ENCODE peak calls at places on chromosomes 3 and 15, in seven cellular contexts. Y is A673; I is caudate nucleus; A is CD4-positive, CD25-positive, alpha-beta regulatory T cell; F is K562; V is cardiac muscle cell; Z is breast epithelium. H is an unnamed sample.

GRCh38 chr15:31248263-31248662 is 78.4 kb upstream of the KLF13 start:
- DNase-seq in Y (no peak), I (no peak), A (no peak), F (no peak), V (no peak), Z (no peak), H (no peak)

GRCh38 chr3:11214451-11214987 is 57.7 kb upstream of the ATG7 start:
- DNase-seq in Y (no peak), I (no peak), A (no peak), F (no peak), V (no peak), Z (no peak), H (no peak)

GRCh38 chr3:170355738-170356595 is 1.5 kb upstream of the SKIL start:
- DNase-seq in Y (peak), I (peak), A (no peak), F (peak), V (peak), Z (no peak), H (peak)

GRCh38 chr3:17398959-17399551 is 343.4 kb downstream of the TBC1D5 start:
- DNase-seq in Y (no peak), I (no peak), A (no peak), F (no peak), V (no peak), Z (no peak), H (no peak)

GRCh38 chr3:47803478-47804025 is 614 bp downstream of the DHX30 start:
- DNase-seq in Y (no peak), I (no peak), A (peak), F (no peak), V (no peak), Z (no peak), H (no peak)

GRCh38 chr3:81891056-81891455 is 129.6 kb upstream of the GBE1 start:
- DNase-seq in Y (no peak), I (no peak), A (no peak), F (no peak), V (no peak), Z (no peak), H (no peak)

GRCh38 chr3:13654330-13655073 is 105.6 kb downstream of the FBLN2 start:
- DNase-seq in Y (no peak), I (no peak), A (peak), F (no peak), V (no peak), Z (no peak), H (no peak)

GRCh38 chr3:184391266-184391665 is 11.4 kb downstream of the CHRD start:
- DNase-seq in Y (no peak), I (no peak), A (no peak), F (no peak), V (no peak), Z (no peak), H (no peak)

GRCh38 chr3:156795890-156796451 is 30.2 kb upstream of the LEKR1 start:
- DNase-seq in Y (no peak), I (no peak), A (peak), F (no peak), V (peak), Z (no peak), H (no peak)

GRCh38 chr3:170471149-170471548 is 52.5 kb downstream of the CLDN11 start:
- DNase-seq in Y (no peak), I (no peak), A (no peak), F (no peak), V (no peak), Z (no peak), H (no peak)

GRCh38 chr15:20645956-20646355 is 104.4 kb upstream of the GOLGA6L6 start:
- DNase-seq in Y (peak), I (no peak), A (peak), F (no peak), V (peak), Z (peak), H (no peak)

GRCh38 chr3:102163039-102163817 is 271.6 kb upstream of the ZPLD1 start:
- DNase-seq in Y (peak), I (no peak), A (no peak), F (no peak), V (peak), Z (peak), H (peak)

GRCh38 chr3:45140392-45140791 is 5.8 kb downstream of the CDCP1 start:
- DNase-seq in Y (no peak), I (no peak), A (no peak), F (no peak), V (no peak), Z (no peak), H (no peak)

GRCh38 chr3:128505771-128506170 is 12.8 kb upstream of the GATA2 start:
- DNase-seq in Y (peak), I (no peak), A (no peak), F (peak), V (no peak), Z (no peak), H (no peak)

GRCh38 chr3:194086251-194087075 is 49.5 kb upstream of the HES1 start:
- DNase-seq in Y (peak), I (no peak), A (no peak), F (no peak), V (no peak), Z (no peak), H (no peak)

GRCh38 chr15:66945842-66946241 is 119.6 kb upstream of the SMAD3 start:
- DNase-seq in Y (no peak), I (no peak), A (no peak), F (no peak), V (no peak), Z (no peak), H (no peak)

GRCh38 chr3:13276438-13277129 is 143.5 kb downstream of the NUP210 start:
- DNase-seq in Y (no peak), I (no peak), A (no peak), F (no peak), V (no peak), Z (no peak), H (peak)

GRCh38 chr3:183921096-183921495 is 36.4 kb upstream of the PARL start:
- DNase-seq in Y (no peak), I (no peak), A (no peak), F (no peak), V (no peak), Z (no peak), H (no peak)

GRCh38 chr15:64006642-64007041 is 39.6 kb downstream of the DAPK2 start:
- DNase-seq in Y (no peak), I (no peak), A (no peak), F (no peak), V (no peak), Z (no peak), H (no peak)

GRCh38 chr3:181755959-181756358 is 44.2 kb downstream of the SOX2 start:
- DNase-seq in Y (no peak), I (no peak), A (no peak), F (no peak), V (no peak), Z (no peak), H (no peak)

GRCh38 chr15:86611392-86612040 is 531.8 kb downstream of the AGBL1 start:
- DNase-seq in Y (no peak), I (no peak), A (peak), F (no peak), V (no peak), Z (no peak), H (no peak)

GRCh38 chr3:23589586-23589985 is 216.2 kb upstream of the UBE2E1 start:
- DNase-seq in Y (no peak), I (no peak), A (no peak), F (no peak), V (no peak), Z (no peak), H (no peak)

GRCh38 chr3:116929534-116930222 is 220.1 kb downstream of the TUSC7 start:
- DNase-seq in Y (peak), I (no peak), A (no peak), F (no peak), V (no peak), Z (no peak), H (no peak)

DNA sequence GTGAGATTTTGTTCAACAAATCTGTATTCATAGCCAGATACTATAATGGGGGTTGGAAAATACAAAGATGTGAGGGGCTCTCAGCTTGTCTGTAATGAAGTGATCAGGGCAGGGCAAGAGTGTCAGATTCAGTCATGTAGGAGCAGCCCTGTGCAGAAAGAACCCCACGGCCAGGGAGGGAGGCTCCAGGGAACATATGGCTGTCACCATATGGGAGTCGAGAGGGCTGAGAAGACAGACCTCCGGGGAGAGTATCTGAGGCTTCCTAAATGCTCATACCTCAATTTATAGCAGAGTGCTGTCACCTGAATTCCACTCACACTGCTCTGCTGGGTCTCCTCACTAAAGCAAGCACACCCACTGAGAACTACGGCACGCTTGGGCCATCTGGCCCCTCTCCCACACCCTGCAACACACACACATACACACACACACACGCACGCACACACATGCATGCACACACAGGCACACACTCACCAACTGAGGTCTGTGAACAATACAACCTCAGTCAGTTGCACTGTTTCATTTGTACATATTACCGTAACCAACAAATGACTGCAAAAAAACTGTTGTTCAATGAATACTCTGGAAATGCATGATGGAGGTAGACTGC is 92.3 kb upstream of the TJP1 start:
- DNase-seq in Y (no peak), I (no peak), A (no peak), F (no peak), V (no peak), Z (no peak), H (no peak)
- H3K27ac ChIP-seq in Y (no peak), I (peak), A (no peak), F (no peak), V (peak), Z (no peak), H (peak)

DNA sequence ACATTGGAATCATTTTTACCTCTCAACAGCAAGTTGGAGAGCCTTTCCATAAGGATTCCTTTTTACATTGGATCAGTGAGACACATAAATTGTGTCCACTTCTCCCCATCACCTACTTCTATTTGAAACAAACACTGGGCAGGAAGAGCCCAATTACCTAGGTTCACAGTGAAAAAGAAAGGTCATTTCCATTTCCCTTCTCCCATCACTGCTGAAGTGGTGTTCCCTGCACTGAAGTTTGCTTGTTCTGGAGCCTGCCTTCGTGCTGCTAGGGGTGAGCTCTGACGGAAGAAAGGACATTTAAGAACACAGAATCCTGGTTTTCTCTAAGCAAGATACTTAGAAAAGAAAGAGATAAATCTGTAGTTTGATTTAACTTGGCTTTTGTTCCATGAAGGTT is 123.8 kb upstream of the ZBTB20 start:
- DNase-seq in Y (no peak), I (no peak), A (no peak), F (no peak), V (no peak), Z (no peak), H (no peak)
- H3K27ac ChIP-seq in Y (no peak), I (peak), A (no peak), F (no peak), V (no peak), Z (no peak), H (no peak)

GRCh38 chr3:186869253-186870235 is 27.0 kb downstream of the ADIPOQ start:
- DNase-seq in Y (no peak), I (no peak), A (no peak), F (no peak), V (peak), Z (no peak), H (no peak)

GRCh38 chr3:186875708-186876107 is 33.2 kb downstream of the ADIPOQ start:
- DNase-seq in Y (no peak), I (no peak), A (no peak), F (no peak), V (no peak), Z (no peak), H (no peak)

GRCh38 chr3:186871403-186871924 is 29.0 kb downstream of the ADIPOQ start:
- DNase-seq in Y (peak), I (no peak), A (peak), F (peak), V (peak), Z (no peak), H (no peak)

DNA sequence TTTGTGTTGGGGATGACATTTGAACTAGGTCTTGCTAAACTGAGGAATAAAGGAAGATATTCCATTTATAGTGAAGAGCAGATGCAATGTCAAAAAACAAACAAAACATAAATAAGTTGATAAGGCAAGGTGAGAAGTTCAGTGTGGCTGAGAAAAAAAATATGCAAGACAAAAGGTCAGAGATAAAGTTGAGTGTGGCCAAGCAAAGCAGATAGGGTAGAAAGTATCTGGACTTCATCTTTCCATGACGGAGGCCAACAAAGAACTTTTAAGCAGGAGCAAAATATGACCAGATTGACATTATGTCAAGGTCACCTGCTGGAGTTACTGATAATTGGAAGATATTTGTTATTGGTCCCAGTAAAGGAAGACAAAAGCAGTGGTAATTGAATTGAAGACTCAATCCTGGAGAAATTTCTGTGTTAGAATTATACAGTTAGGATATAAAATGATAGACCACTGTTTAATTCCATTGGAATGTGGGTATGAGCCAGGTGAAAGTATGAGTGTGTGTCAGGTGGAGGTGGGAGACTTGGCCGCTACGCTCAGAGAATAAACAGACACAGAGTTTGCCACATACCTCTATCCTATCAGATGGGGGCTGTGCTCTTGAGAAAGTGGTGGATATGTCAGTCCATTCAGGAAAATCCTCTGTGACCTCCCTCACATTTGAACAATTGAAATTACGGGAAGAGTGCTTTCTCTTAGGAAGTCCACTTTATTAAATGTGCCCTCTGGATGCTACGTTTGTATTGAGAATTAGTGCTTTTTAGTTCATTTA is 28.1 kb downstream of the ADIPOQ start:
- DNase-seq in Y (no peak), I (no peak), A (no peak), F (no peak), V (no peak), Z (no peak), H (no peak)
- H3K27ac ChIP-seq in Y (peak), I (no peak), A (no peak), F (peak), V (peak), Z (no peak), H (no peak)

GRCh38 chr3:65796676-65797075 is 242.0 kb downstream of the MAGI1 start:
- DNase-seq in Y (no peak), I (no peak), A (no peak), F (no peak), V (no peak), Z (no peak), H (no peak)
- H3K27ac ChIP-seq in Y (no peak), I (no peak), A (no peak), F (no peak), V (no peak), Z (no peak), H (no peak)

GRCh38 chr15:75140080-75140879 is 61.4 kb upstream of the C15orf39 start:
- DNase-seq in Y (no peak), I (no peak), A (no peak), F (peak), V (peak), Z (no peak), H (no peak)

GRCh38 chr15:75136758-75137157 is 64.9 kb upstream of the C15orf39 start:
- DNase-seq in Y (no peak), I (no peak), A (no peak), F (no peak), V (no peak), Z (no peak), H (no peak)

GRCh38 chr15:75136118-75136517 is 65.6 kb upstream of the C15orf39 start:
- DNase-seq in Y (no peak), I (no peak), A (no peak), F (no peak), V (no peak), Z (no peak), H (no peak)

GRCh38 chr15:75134748-75135147 is 66.9 kb upstream of the C15orf39 start:
- DNase-seq in Y (no peak), I (no peak), A (no peak), F (no peak), V (no peak), Z (no peak), H (no peak)

GRCh38 chr15:75138016-75138999 is 63.4 kb upstream of the C15orf39 start:
- DNase-seq in Y (no peak), I (no peak), A (no peak), F (no peak), V (peak), Z (no peak), H (no peak)
- H3K27ac ChIP-seq in Y (no peak), I (no peak), A (no peak), F (no peak), V (no peak), Z (peak), H (no peak)

DNA sequence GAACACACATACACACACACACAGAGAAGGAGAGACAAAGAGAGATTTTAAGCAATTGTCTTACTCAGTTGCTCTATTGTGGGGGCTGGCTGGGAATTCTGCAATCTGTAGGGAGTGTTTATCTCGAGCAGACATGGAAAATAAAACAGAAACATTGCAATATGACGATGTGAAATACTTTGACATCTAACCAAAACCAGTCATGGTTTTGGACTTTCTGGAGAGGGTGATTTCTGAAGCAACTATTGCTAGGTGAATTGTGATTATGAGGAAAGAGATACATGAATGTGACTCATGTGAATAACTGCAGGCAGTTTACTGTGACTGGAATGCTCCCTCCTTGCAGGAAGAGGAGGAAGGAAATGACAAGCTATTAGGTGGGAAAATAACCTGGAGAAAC is 12.3 kb upstream of the PHLDB2 start:
- DNase-seq in Y (no peak), I (no peak), A (no peak), F (no peak), V (peak), Z (no peak), H (no peak)
- H3K27ac ChIP-seq in Y (no peak), I (no peak), A (no peak), F (no peak), V (no peak), Z (no peak), H (no peak)

DNA sequence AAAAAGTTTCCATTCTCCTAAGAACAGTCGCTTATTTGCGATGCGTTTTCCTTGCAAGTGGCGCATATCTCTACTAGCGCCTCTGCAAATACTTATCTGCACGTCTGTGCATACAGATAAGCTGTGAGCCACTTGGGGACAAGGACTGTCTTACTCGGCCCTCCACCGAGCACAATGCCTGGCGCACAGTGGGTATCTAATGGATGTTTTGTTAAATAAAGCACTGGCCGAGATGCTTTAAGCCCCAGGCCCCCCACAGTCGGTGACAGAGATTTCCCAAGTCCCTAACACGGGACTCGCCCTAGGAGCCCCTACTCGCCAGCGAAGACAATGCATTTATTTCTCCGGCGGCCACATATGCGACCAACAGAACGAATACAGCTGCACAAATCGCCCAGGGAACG is 503 bp downstream of the HLTF start:
- DNase-seq in Y (peak), I (no peak), A (peak), F (peak), V (peak), Z (no peak), H (no peak)
- H3K27ac ChIP-seq in Y (peak), I (peak), A (peak), F (peak), V (peak), Z (peak), H (peak)